ENCODE peak calls at places on chromosomes 7 and 10, in eight cellular contexts. X is transverse colon, J is NAMALWA, G is AG09319, W is foreskin fibroblast, S is cardiac fibroblast, C is cerebellar cortex, F is AML-193. R is an unnamed sample.

GRCh38 chr10:7029672-7030071 is 381.2 kb downstream of the SFMBT2 start:
- DNase-seq in X (no peak), J (no peak), G (no peak), W (no peak), S (no peak), C (no peak), F (no peak), R (no peak)

GRCh38 chr10:129915526-129916378 is 48.3 kb downstream of the EBF3 start:
- DNase-seq in X (no peak), J (no peak), G (no peak), W (no peak), S (no peak), C (no peak), F (no peak), R (no peak)

GRCh38 chr10:121576139-121576538 is 22.1 kb downstream of the FGFR2 start:
- DNase-seq in X (no peak), J (no peak), G (no peak), W (no peak), S (no peak), C (no peak), F (no peak), R (no peak)

GRCh38 chr10:46328853-46329689 is 42.3 kb downstream of the ANTXRL start:
- DNase-seq in X (no peak), J (no peak), G (no peak), W (no peak), S (no peak), C (no peak), F (no peak), R (no peak)

GRCh38 chr10:101649530-101650085 is 45.4 kb downstream of the FBXW4 start:
- DNase-seq in X (no peak), J (no peak), G (no peak), W (no peak), S (no peak), C (no peak), F (no peak), R (no peak)

GRCh38 chr7:12637819-12638592 is 49.4 kb upstream of the ARL4A start:
- DNase-seq in X (no peak), J (peak; percentile 48), G (no peak), W (no peak), S (no peak), C (peak; percentile 53), F (no peak), R (no peak)

GRCh38 chr7:101945034-101945758 is 127.8 kb downstream of the CUX1 start:
- DNase-seq in X (no peak), J (no peak), G (no peak), W (no peak), S (no peak), C (no peak), F (no peak), R (no peak)

GRCh38 chr10:60883187-60883586 is 60.8 kb downstream of the RHOBTB1 start:
- DNase-seq in X (peak; percentile 19), J (peak; percentile 46), G (no peak), W (no peak), S (peak; percentile 55), C (peak; percentile 44), F (peak; percentile 10), R (no peak)

GRCh38 chr7:157875230-157876179 is 538.7 kb downstream of the DNAJB6 start:
- DNase-seq in X (no peak), J (peak; percentile 58), G (no peak), W (no peak), S (no peak), C (no peak), F (no peak), R (no peak)

GRCh38 chr10:88897019-88897853 is 17.2 kb downstream of the STAMBPL1 start:
- DNase-seq in X (peak; percentile 33), J (no peak), G (no peak), W (no peak), S (no peak), C (peak; percentile 35), F (no peak), R (no peak)

GRCh38 chr7:96679886-96680285 is 29.8 kb downstream of the SEM1 start:
- DNase-seq in X (no peak), J (no peak), G (no peak), W (no peak), S (no peak), C (no peak), F (no peak), R (no peak)

GRCh38 chr10:11849908-11850307 is 26.8 kb downstream of the PROSER2 start:
- DNase-seq in X (peak; percentile 17), J (no peak), G (no peak), W (no peak), S (no peak), C (no peak), F (no peak), R (no peak)

GRCh38 chr7:69078997-69079769 is 519.1 kb upstream of the AUTS2 start:
- DNase-seq in X (peak; percentile 7), J (no peak), G (no peak), W (no peak), S (peak; percentile 9), C (peak; percentile 48), F (no peak), R (no peak)

GRCh38 chr10:11631291-11631690 is 19.8 kb upstream of the USP6NL start:
- DNase-seq in X (no peak), J (no peak), G (no peak), W (no peak), S (no peak), C (no peak), F (no peak), R (no peak)

GRCh38 chr10:86100581-86101061 is 266.0 kb downstream of the GRID1 start:
- DNase-seq in X (no peak), J (peak; percentile 64), G (no peak), W (no peak), S (peak; percentile 5), C (peak; percentile 8), F (peak; percentile 24), R (no peak)

GRCh38 chr10:129839285-129840195 is 124.5 kb downstream of the EBF3 start:
- DNase-seq in X (no peak), J (no peak), G (no peak), W (no peak), S (no peak), C (no peak), F (no peak), R (no peak)

GRCh38 chr7:131145770-131146169 is 181.9 kb upstream of the MKLN1 start:
- DNase-seq in X (no peak), J (no peak), G (no peak), W (no peak), S (no peak), C (no peak), F (no peak), R (no peak)

GRCh38 chr10:21733710-21734109 is 199.7 kb downstream of the MLLT10 start:
- DNase-seq in X (no peak), J (no peak), G (no peak), W (no peak), S (peak; percentile 27), C (no peak), F (no peak), R (no peak)

GRCh38 chr10:101287922-101288638 is 58.8 kb upstream of the LBX1 start:
- DNase-seq in X (no peak), J (peak; percentile 30), G (no peak), W (no peak), S (peak; percentile 34), C (peak; percentile 65), F (no peak), R (no peak)

GRCh38 chr10:29598861-29599311 is 35.9 kb downstream of the SVIL start:
- DNase-seq in X (no peak), J (no peak), G (peak; percentile 83), W (peak; percentile 53), S (peak; percentile 82), C (no peak), F (no peak), R (no peak)

GRCh38 chr10:29496341-29497162 is 138.2 kb downstream of the SVIL start:
- DNase-seq in X (peak; percentile 76), J (peak; percentile 45), G (no peak), W (peak; percentile 55), S (peak; percentile 75), C (peak; percentile 58), F (no peak), R (peak; percentile 74)

GRCh38 chr10:30433286-30433778 is 652 bp upstream of the MAP3K8 start:
- DNase-seq in X (peak; percentile 84), J (peak; percentile 58), G (no peak), W (peak; percentile 41), S (peak; percentile 92), C (peak; percentile 59), F (peak; percentile 52), R (peak; percentile 81)

GRCh38 chr10:71766717-71767419 is 6.5 kb downstream of the VSIR start:
- DNase-seq in X (peak; percentile 93), J (peak; percentile 16), G (peak; percentile 90), W (peak; percentile 96), S (peak; percentile 96), C (no peak), F (no peak), R (peak; percentile 82)

GRCh38 chr10:4256971-4257370 is 472.0 kb upstream of the KLF6 start:
- DNase-seq in X (no peak), J (no peak), G (no peak), W (no peak), S (no peak), C (no peak), F (no peak), R (no peak)

GRCh38 chr7:50281680-50282445 is 22.7 kb upstream of the IKZF1 start:
- DNase-seq in X (no peak), J (peak; percentile 92), G (no peak), W (no peak), S (no peak), C (no peak), F (peak; percentile 15), R (no peak)